ENCODE peak calls at places on chromosomes 13 and 19, in six cellular contexts. Z, A, L, I, G and M are unnamed samples.

GRCh38 chr19:720691-721160 is 12.0 kb downstream of the PALM start:
- DNase-seq in Z (no peak), A (no peak), L (peak; percentile 76), I (no peak), G (no peak), M (no peak)

GRCh38 chr13:36857273-36857672 is 38.3 kb downstream of the RFXAP start:
- DNase-seq in Z (no peak), A (no peak), L (no peak), I (no peak), G (no peak), M (no peak)

GRCh38 chr13:42812311-42812710 is 30.9 kb downstream of the FAM216B start:
- DNase-seq in Z (no peak), A (no peak), L (no peak), I (no peak), G (no peak), M (no peak)

GRCh38 chr13:23330356-23330755 is 103.1 kb downstream of the SACS start:
- DNase-seq in Z (no peak), A (no peak), L (no peak), I (no peak), G (no peak), M (no peak)

GRCh38 chr13:54841682-54842081 is 1813.1 kb downstream of the OLFM4 start:
- DNase-seq in Z (no peak), A (no peak), L (no peak), I (no peak), G (no peak), M (no peak)

GRCh38 chr13:46127336-46128023 is 22.6 kb upstream of the CPB2 start:
- DNase-seq in Z (no peak), A (no peak), L (no peak), I (no peak), G (no peak), M (no peak)

GRCh38 chr13:64234255-64234654 is 2818.6 kb upstream of the PCDH20 start:
- DNase-seq in Z (no peak), A (peak; percentile 73), L (no peak), I (no peak), G (peak; percentile 84), M (peak; percentile 37)

GRCh38 chr13:90950134-90950533 is 397.4 kb upstream of the MIR17HG start:
- DNase-seq in Z (no peak), A (no peak), L (no peak), I (no peak), G (no peak), M (no peak)

GRCh38 chr19:9936151-9937000 is at the start of gene OLFM2:
- DNase-seq in Z (no peak), A (no peak), L (peak; percentile 81), I (no peak), G (no peak), M (no peak)

GRCh38 chr19:55632463-55632834 is 8.1 kb upstream of the ZNF784 start:
- DNase-seq in Z (peak; percentile 63), A (peak; percentile 97), L (no peak), I (no peak), G (peak; percentile 90), M (peak; percentile 97)

GRCh38 chr19:52211926-52212571 is 22.2 kb downstream of the PPP2R1A start:
- DNase-seq in Z (no peak), A (no peak), L (no peak), I (no peak), G (no peak), M (no peak)

GRCh38 chr13:47908200-47908902 is 92.7 kb downstream of the SUCLA2 start:
- DNase-seq in Z (no peak), A (peak; percentile 26), L (no peak), I (no peak), G (peak; percentile 37), M (no peak)

GRCh38 chr19:1524206-1524971 is 512 bp downstream of the PLK5 start:
- DNase-seq in Z (no peak), A (no peak), L (no peak), I (no peak), G (no peak), M (no peak)

GRCh38 chr13:100039740-100040139 is 49.2 kb upstream of the PCCA start:
- DNase-seq in Z (no peak), A (no peak), L (no peak), I (no peak), G (peak; percentile 27), M (no peak)

GRCh38 chr19:18832331-18833140 is 777 bp downstream of the UPF1 start:
- DNase-seq in Z (no peak), A (no peak), L (peak; percentile 85), I (no peak), G (peak; percentile 38), M (no peak)

GRCh38 chr19:39299832-39300231 is 3.6 kb downstream of the IFNL1 start:
- DNase-seq in Z (no peak), A (no peak), L (no peak), I (no peak), G (no peak), M (no peak)

GRCh38 chr13:90414691-90415596 is 932.5 kb upstream of the MIR17HG start:
- DNase-seq in Z (no peak), A (peak; percentile 44), L (no peak), I (no peak), G (peak; percentile 78), M (peak; percentile 33)

GRCh38 chr13:30766234-30766633 is 30.9 kb downstream of the ALOX5AP start:
- DNase-seq in Z (no peak), A (no peak), L (no peak), I (no peak), G (no peak), M (no peak)